ENCODE peak calls at places on chromosomes 11 and 22, in five cellular contexts. E, C, S, Y and B are unnamed samples.

GRCh38 chr11:128948583-128948982 is 5.9 kb upstream of the TP53AIP1 start:
- DNase-seq in C (no peak), Y (no peak), S (peak; percentile 47), E (no peak), B (no peak)

GRCh38 chr22:21951931-21952465 is 650 bp downstream of the PPM1F start:
- DNase-seq in E (no peak), C (no peak), S (peak; percentile 46), Y (no peak), B (no peak)

GRCh38 chr11:75024764-75025211 is 36.1 kb downstream of the NEU3 start:
- DNase-seq in E (no peak), C (no peak), Y (no peak), S (no peak), B (no peak)

GRCh38 chr11:30741039-30741550 is 154.9 kb upstream of the MPPED2 start:
- DNase-seq in S (no peak), C (peak; percentile 13), E (peak; percentile 77), Y (no peak), B (no peak)

GRCh38 chr11:111976614-111977140 is 39.5 kb downstream of the DIXDC1 start:
- DNase-seq in C (no peak), Y (no peak), S (no peak), E (no peak), B (no peak)

GRCh38 chr11:62445314-62445740 is 26.5 kb downstream of the SCGB1A1 start:
- DNase-seq in Y (no peak), S (no peak), C (no peak), E (no peak), B (no peak)

GRCh38 chr22:30425616-30426394 is at the start of gene MTFP1:
- DNase-seq in E (peak; percentile 23), Y (peak; percentile 63), S (peak; percentile 88), C (peak; percentile 66), B (peak; percentile 28)

GRCh38 chr11:8289426-8290047 is 25.9 kb upstream of the LMO1 start:
- DNase-seq in Y (no peak), E (no peak), S (no peak), C (no peak), B (peak; percentile 85)

GRCh38 chr11:8870461-8871282 is 40.3 kb upstream of the AKIP1 start:
- DNase-seq in C (no peak), E (peak; percentile 69), Y (no peak), S (peak; percentile 83), B (peak; percentile 9)